ENCODE peak calls at places on chromosomes 13 and 19, in five cellular contexts. P is NCI-H1092; Z is CD8-positive, alpha-beta memory T cell; H is posterior cingulate gyrus; V is HS-5. E is an unnamed sample.
A peak's percentile ranks its signal among the peaks of the same experiment; 100 is the strongest.

GRCh38 chr13:97004096-97004876 is 10.0 kb upstream of the OXGR1 start:
- DNase-seq in Z (no peak), H (no peak), V (no peak), P (no peak), E (no peak)

GRCh38 chr19:52336976-52337375 is 933 bp downstream of the ZNF610 start:
- DNase-seq in Z (no peak), P (no peak), H (no peak), V (no peak), E (no peak)

GRCh38 chr19:47374876-47375693 is 26.0 kb downstream of the DHX34 start:
- DNase-seq in P (no peak), V (no peak), H (no peak), Z (no peak), E (no peak)

GRCh38 chr13:38417241-38417640 is 67.6 kb downstream of the UFM1 start:
- DNase-seq in V (no peak), P (no peak), H (no peak), Z (no peak), E (no peak)

GRCh38 chr13:31242342-31242741 is 42.6 kb downstream of the B3GLCT start:
- DNase-seq in Z (no peak), V (no peak), H (no peak), P (no peak), E (no peak)

GRCh38 chr13:93847162-93847561 is 620.6 kb downstream of the GPC6 start:
- DNase-seq in V (no peak), P (no peak), Z (no peak), H (no peak), E (no peak)

GRCh38 chr13:74290324-74290773 is 156.1 kb upstream of the KLF12 start:
- DNase-seq in H (no peak), Z (peak; percentile 54), P (peak; percentile 89), V (no peak), E (no peak)

GRCh38 chr19:47428177-47428894 is 9.0 kb upstream of the MEIS3 start:
- DNase-seq in P (peak; percentile 78), V (peak; percentile 99), Z (peak; percentile 84), H (peak; percentile 95), E (peak; percentile 90)

GRCh38 chr13:44653261-44653660 is 77.1 kb upstream of the TSC22D1 start:
- DNase-seq in H (no peak), V (no peak), P (no peak), Z (no peak), E (no peak)

GRCh38 chr19:55069137-55069858 is 6.3 kb upstream of the RDH13 start:
- DNase-seq in V (no peak), H (no peak), P (no peak), Z (no peak), E (no peak)

GRCh38 chr19:48318286-48318987 is 6.9 kb upstream of the EMP3 start:
- DNase-seq in Z (no peak), P (no peak), H (peak; percentile 60), V (no peak), E (no peak)

GRCh38 chr13:114096031-114096485 is 36.4 kb downstream of the RASA3 start:
- DNase-seq in H (peak; percentile 67), V (no peak), P (no peak), Z (no peak), E (no peak)

GRCh38 chr13:27133889-27134288 is 37.7 kb downstream of the USP12 start:
- DNase-seq in Z (no peak), H (no peak), V (no peak), P (no peak), E (no peak)

GRCh38 chr19:39428309-39429112 is 7.2 kb downstream of the RPS16 start:
- DNase-seq in P (no peak), Z (no peak), V (no peak), H (no peak), E (no peak)

GRCh38 chr13:106573279-106573831 is 5.4 kb upstream of the ARGLU1 start:
- DNase-seq in V (peak; percentile 29), Z (no peak), P (no peak), H (no peak), E (no peak)

E was measured in dorsolateral prefrontal cortex.